ENCODE peak calls at places on chromosomes 1 and 21, in ten cellular contexts. J is adrenal gland, Z is small intestine, F is stomach, M is spleen, I is mesendoderm, P is astrocyte, O is heart left ventricle, U is fibroblast of lung, Q is neuronal stem cell. S is an unnamed sample.

GRCh38 chr1:94093996-94094395 is 27.0 kb downstream of the ABCA4 start:
- DNase-seq in J (peak; percentile 12), Z (no peak), F (no peak), M (no peak), I (no peak), P (peak; percentile 74), O (no peak), U (peak; percentile 76), Q (no peak), S (no peak)

GRCh38 chr1:229716064-229716463 is 90.0 kb downstream of the URB2 start:
- DNase-seq in J (no peak), Z (no peak), F (no peak), M (no peak), I (peak; percentile 93), P (peak; percentile 54), O (no peak), U (peak; percentile 59), Q (no peak), S (no peak)

GRCh38 chr1:152743371-152744145 is 14.3 kb upstream of the KPRP start:
- DNase-seq in J (no peak), Z (no peak), F (no peak), M (no peak), I (no peak), P (no peak), O (no peak), U (no peak), Q (no peak), S (no peak)

GRCh38 chr1:21099034-21099868 is 77.4 kb downstream of the EIF4G3 start:
- DNase-seq in J (no peak), Z (no peak), F (no peak), M (no peak), I (no peak), P (no peak), O (no peak), U (peak; percentile 33), Q (no peak), S (no peak)

GRCh38 chr1:176141449-176141848 is 65.6 kb downstream of the COP1 start:
- DNase-seq in J (no peak), Z (no peak), F (no peak), M (no peak), I (no peak), P (no peak), O (no peak), U (no peak), Q (no peak), S (no peak)

GRCh38 chr21:34822957-34823356 is 154.2 kb downstream of the CLIC6 start:
- DNase-seq in J (peak; percentile 55), Z (no peak), F (no peak), M (no peak), I (peak; percentile 22), P (peak; percentile 64), O (no peak), U (peak; percentile 73), Q (no peak), S (no peak)

GRCh38 chr1:60265560-60266535 is 192.3 kb upstream of the C1orf87 start:
- DNase-seq in J (no peak), Z (no peak), F (no peak), M (no peak), I (no peak), P (peak; percentile 82), O (no peak), U (peak; percentile 86), Q (no peak), S (no peak)

GRCh38 chr1:160007577-160008200 is 24.1 kb downstream of the PIGM start:
- DNase-seq in J (no peak), Z (peak; percentile 53), F (no peak), M (no peak), I (peak; percentile 46), P (no peak), O (no peak), U (peak; percentile 15), Q (peak; percentile 66), S (peak; percentile 43)

GRCh38 chr1:212700597-212700891 is 904 bp upstream of the BATF3 start:
- DNase-seq in J (no peak), Z (no peak), F (no peak), M (no peak), I (no peak), P (no peak), O (no peak), U (no peak), Q (no peak), S (no peak)

GRCh38 chr1:212699104-212699838 is 369 bp downstream of the BATF3 start:
- DNase-seq in J (peak; percentile 38), Z (peak; percentile 49), F (peak; percentile 52), M (peak; percentile 89), I (peak; percentile 81), P (no peak), O (peak; percentile 26), U (peak; percentile 25), Q (no peak), S (peak; percentile 48)

GRCh38 chr1:212700892-212701819 is 1.5 kb upstream of the BATF3 start:
- DNase-seq in J (peak; percentile 69), Z (no peak), F (peak; percentile 39), M (peak; percentile 81), I (peak; percentile 62), P (peak; percentile 48), O (peak; percentile 41), U (peak; percentile 66), Q (no peak), S (no peak)

GRCh38 chr1:212698467-212699103 is 1.1 kb downstream of the BATF3 start:
- DNase-seq in J (no peak), Z (no peak), F (no peak), M (no peak), I (peak; percentile 73), P (no peak), O (no peak), U (no peak), Q (no peak), S (no peak)

GRCh38 chr1:212699839-212700596 is at the start of gene BATF3:
- DNase-seq in J (peak; percentile 54), Z (no peak), F (peak; percentile 37), M (peak; percentile 88), I (no peak), P (no peak), O (peak; percentile 62), U (peak; percentile 18), Q (no peak), S (no peak)
- H3K4me3 ChIP-seq in J (peak within 1 kb of the TSS; percentile 30), Z (peak within 1 kb of the TSS; percentile 55), F (peak within 1 kb of the TSS; percentile 64), M (peak within 1 kb of the TSS; percentile 68), I (no peak within 1 kb of the TSS), P (peak within 1 kb of the TSS; percentile 46), O (peak within 1 kb of the TSS; percentile 70), U (peak within 1 kb of the TSS; percentile 58), Q (peak within 1 kb of the TSS; percentile 78), S (peak within 1 kb of the TSS; percentile 74)

GRCh38 chr21:44398499-44398898 is 45.1 kb downstream of the TRPM2 start:
- DNase-seq in J (no peak), Z (no peak), F (no peak), M (no peak), I (no peak), P (no peak), O (no peak), U (no peak), Q (no peak), S (no peak)
- H3K36me3 ChIP-seq in J (no peaks in the 10 kb centered on the region), Z (no peaks in the 10 kb centered on the region), F (peaks cover 12% of the 10 kb centered on the region), M (peaks cover 7% of the 10 kb centered on the region), I (no peaks in the 10 kb centered on the region), P (no peaks in the 10 kb centered on the region), O (no peaks in the 10 kb centered on the region), U (no peaks in the 10 kb centered on the region), Q (no peaks in the 10 kb centered on the region), S (no peaks in the 10 kb centered on the region)

GRCh38 chr1:226717256-226717909 is 21.7 kb downstream of the ITPKB start:
- DNase-seq in J (peak; percentile 41), Z (no peak), F (no peak), M (no peak), I (no peak), P (no peak), O (no peak), U (peak; percentile 25), Q (no peak), S (no peak)

GRCh38 chr1:226716577-226716976 is 22.5 kb downstream of the ITPKB start:
- DNase-seq in J (no peak), Z (no peak), F (no peak), M (no peak), I (no peak), P (no peak), O (no peak), U (no peak), Q (no peak), S (no peak)

GRCh38 chr1:226711976-226712778 is 26.9 kb downstream of the ITPKB start:
- DNase-seq in J (no peak), Z (peak; percentile 38), F (no peak), M (no peak), I (no peak), P (no peak), O (no peak), U (no peak), Q (no peak), S (peak; percentile 65)

GRCh38 chr1:226712779-226713420 is 26.2 kb downstream of the ITPKB start:
- DNase-seq in J (no peak), Z (no peak), F (no peak), M (no peak), I (no peak), P (no peak), O (no peak), U (no peak), Q (no peak), S (no peak)

DNA sequence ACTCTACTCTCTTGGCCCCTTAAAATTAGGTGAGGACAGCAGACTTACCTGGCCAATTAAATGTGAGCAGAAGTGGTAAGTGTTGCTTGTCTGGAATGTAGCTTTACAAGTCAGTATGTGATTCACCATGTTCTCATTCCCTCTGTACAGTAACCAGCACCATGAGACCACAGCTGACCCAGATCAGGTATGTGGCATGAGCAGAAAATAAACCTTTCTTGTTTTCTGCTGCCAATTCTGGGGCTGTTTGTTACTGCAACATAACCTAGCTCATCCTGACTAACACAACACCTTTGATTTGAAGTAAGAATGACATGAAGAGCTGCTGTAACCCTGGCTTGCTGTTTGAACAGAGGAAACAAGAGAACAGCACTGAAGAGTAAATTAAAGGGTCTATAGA is 24.9 kb downstream of the ITPKB start:
- DNase-seq in J (no peak), Z (no peak), F (no peak), M (no peak), I (no peak), P (no peak), O (no peak), U (peak; percentile 36), Q (no peak), S (no peak)
- H3K27ac ChIP-seq in J (no peak overlapping the region), Z (no peak overlapping the region), F (no peak overlapping the region), M (no peak overlapping the region), I (no peak overlapping the region), P (no peak overlapping the region), O (no peak overlapping the region), U (no peak overlapping the region), Q (no peak overlapping the region), S (peak overlapping the region; percentile 73)

DNA sequence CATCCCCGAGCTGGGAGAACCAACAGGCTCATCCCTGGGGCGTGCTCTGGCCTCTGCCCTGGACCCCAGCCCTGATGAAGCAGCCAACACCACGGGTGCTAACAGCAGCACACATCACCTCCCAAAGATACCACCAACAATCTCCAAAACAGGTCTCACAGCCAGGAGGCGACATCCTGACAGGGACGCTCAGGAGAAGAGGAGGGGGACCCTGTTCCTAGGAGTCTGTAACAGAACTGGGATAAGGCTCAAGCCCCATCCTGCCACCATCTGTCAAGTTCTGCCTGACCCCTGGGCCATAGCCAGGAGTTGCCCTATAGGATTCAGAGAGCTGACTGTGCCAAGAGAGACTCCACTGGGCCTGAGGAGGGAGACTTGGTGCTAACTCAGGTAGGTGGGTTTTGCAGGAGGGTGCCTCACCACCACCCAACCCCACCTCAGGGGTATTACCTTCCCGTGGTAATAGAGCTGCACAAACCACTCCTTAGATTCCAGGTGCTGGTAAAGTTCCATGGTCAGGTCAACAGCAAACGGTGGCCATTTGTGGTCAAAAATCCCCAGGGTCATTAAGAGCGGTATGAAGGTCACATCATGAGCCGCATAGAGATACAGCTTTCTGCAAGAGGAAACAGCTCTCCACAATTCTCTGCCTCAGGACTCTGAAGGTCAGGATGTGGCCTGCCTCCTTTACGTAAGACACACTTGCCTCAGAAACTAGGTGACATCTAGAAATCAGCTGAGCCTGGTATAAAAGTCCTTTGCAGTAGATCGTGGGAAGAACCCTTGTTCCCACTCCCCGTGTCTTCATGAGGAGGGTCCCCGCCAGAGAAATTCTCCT is 22.3 kb downstream of the ACP6 start:
- DNase-seq in J (peak; percentile 13), Z (peak; percentile 45), F (no peak), M (no peak), I (no peak), P (no peak), O (no peak), U (no peak), Q (no peak), S (peak; percentile 54)
- H3K4me3 ChIP-seq in J (no peak overlapping the region), Z (no peak overlapping the region), F (peak overlapping the region; percentile 9), M (no peak overlapping the region), I (no peak overlapping the region), P (no peak overlapping the region), O (no peak overlapping the region), U (no peak overlapping the region), Q (no peak overlapping the region), S (peak overlapping the region; percentile 37)